ENCODE peak calls at places on chromosome 5, in eight cellular contexts. Y, W, F, N, K, R, P and L are unnamed samples.

GRCh38 chr5:158868570-158868969 is 231.1 kb downstream of the EBF1 start:
- DNase-seq in Y (no peak), W (no peak), F (no peak), K (no peak), P (no peak), R (no peak), N (no peak), L (no peak)

GRCh38 chr5:105954341-105954740 is 1716.4 kb downstream of the EFNA5 start:
- DNase-seq in N (no peak), K (no peak), F (no peak), Y (no peak), W (no peak), P (no peak), R (no peak), L (no peak)

GRCh38 chr5:54990751-54991349 is 5.5 kb upstream of the ESM1 start:
- DNase-seq in K (no peak), W (no peak), R (no peak), N (no peak), Y (no peak), F (no peak), P (no peak), L (no peak)

GRCh38 chr5:13601152-13601551 is 343.3 kb downstream of the DNAH5 start:
- DNase-seq in N (no peak), F (no peak), Y (no peak), K (no peak), P (no peak), W (no peak), R (no peak), L (no peak)

GRCh38 chr5:154721476-154722058 is 33.6 kb upstream of the LARP1 start:
- DNase-seq in Y (no peak), W (no peak), P (no peak), R (no peak), F (no peak), K (no peak), N (no peak), L (no peak)

GRCh38 chr5:31935702-31936347 is 238.3 kb downstream of the GOLPH3 start:
- DNase-seq in F (peak; percentile 37), R (no peak), K (peak; percentile 14), P (no peak), W (peak; percentile 81), Y (no peak), N (no peak), L (no peak)

GRCh38 chr5:136802382-136802781 is 437.0 kb upstream of the TRPC7 start:
- DNase-seq in F (no peak), N (no peak), Y (no peak), K (peak; percentile 16), P (no peak), W (no peak), R (no peak), L (no peak)

GRCh38 chr5:150082889-150083288 is 3.5 kb downstream of the CSF1R start:
- DNase-seq in F (no peak), K (no peak), R (no peak), P (no peak), Y (no peak), W (no peak), N (no peak), L (no peak)

GRCh38 chr5:176542135-176542595 is 5.0 kb upstream of the RNF44 start:
- DNase-seq in K (no peak), W (no peak), Y (no peak), F (no peak), N (no peak), P (no peak), R (no peak), L (no peak)

GRCh38 chr5:174318578-174318977 is 273.1 kb downstream of the NSG2 start:
- DNase-seq in P (no peak), R (no peak), F (no peak), W (no peak), K (no peak), N (no peak), Y (no peak), L (no peak)

GRCh38 chr5:82635561-82636288 is 357.6 kb upstream of the RPS23 start:
- DNase-seq in W (no peak), F (no peak), K (peak; percentile 40), N (no peak), P (no peak), R (no peak), Y (no peak), L (no peak)

GRCh38 chr5:175695161-175696126 is 37.6 kb downstream of the HRH2 start:
- DNase-seq in P (peak; percentile 52), N (no peak), K (no peak), R (no peak), Y (no peak), F (no peak), W (no peak), L (no peak)

GRCh38 chr5:122880749-122881148 is 35.3 kb downstream of the SNX24 start:
- DNase-seq in K (no peak), W (no peak), R (no peak), P (no peak), Y (no peak), F (no peak), N (no peak), L (no peak)

GRCh38 chr5:65100846-65101678 is 332.3 kb downstream of the CWC27 start:
- DNase-seq in K (peak; percentile 62), W (peak; percentile 19), R (peak; percentile 15), N (peak; percentile 42), P (no peak), F (peak; percentile 35), Y (peak; percentile 61), L (no peak)

DNA sequence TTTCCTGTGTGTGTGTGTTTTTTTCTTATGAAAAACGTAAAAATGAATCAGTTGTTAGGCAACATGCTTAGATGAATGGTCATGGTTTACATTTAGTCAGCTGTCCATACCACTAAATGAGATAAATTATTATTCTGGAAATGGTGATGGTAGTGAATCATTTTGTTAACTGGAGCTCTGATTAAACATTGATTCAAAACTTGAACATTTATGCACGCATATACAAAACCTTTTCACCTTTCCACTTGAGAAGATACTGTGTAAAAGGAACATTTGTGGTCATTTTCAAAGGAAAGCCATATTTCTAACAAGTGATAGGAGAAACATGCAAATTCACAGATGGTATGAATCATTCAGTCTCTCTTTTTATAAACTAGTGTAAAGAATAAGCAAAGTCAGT is 162.0 kb downstream of the SLC25A46 start:
- DNase-seq in N (no peak), K (no peak), Y (no peak), P (no peak), F (no peak), W (no peak), R (no peak), L (no peak)
- H3K36me3 ChIP-seq in N (no peaks in the 10 kb centered on the region), K (no peaks in the 10 kb centered on the region), Y (no peaks in the 10 kb centered on the region), P (no peaks in the 10 kb centered on the region), F (no peaks in the 10 kb centered on the region), W (no peaks in the 10 kb centered on the region), R (no peaks in the 10 kb centered on the region), L (no peaks in the 10 kb centered on the region)

GRCh38 chr5:169160405-169160901 is 140.5 kb downstream of the SLIT3 start:
- DNase-seq in N (no peak), Y (no peak), W (no peak), K (peak; percentile 46), R (no peak), F (peak; percentile 67), P (no peak), L (no peak)
- TF ChIP-seq CTCF in N (no peak), Y (no peak), W (no peak), K (peak; percentile 31), R (no peak), F (peak; percentile 13), P (no peak), L (no peak)

GRCh38 chr5:163185315-163185714 is 252.1 kb upstream of the CCNG1 start:
- DNase-seq in Y (no peak), N (no peak), W (no peak), P (no peak), K (no peak), R (no peak), F (no peak), L (no peak)

GRCh38 chr5:163190283-163190682 is 247.1 kb upstream of the CCNG1 start:
- DNase-seq in F (no peak), Y (no peak), R (no peak), W (no peak), K (no peak), P (no peak), N (no peak), L (no peak)

GRCh38 chr5:163189023-163189553 is 248.3 kb upstream of the CCNG1 start:
- DNase-seq in P (no peak), F (no peak), Y (no peak), R (no peak), K (no peak), W (no peak), N (no peak), L (no peak)

GRCh38 chr5:163193886-163194285 is 243.5 kb upstream of the CCNG1 start:
- DNase-seq in W (no peak), N (no peak), K (no peak), F (no peak), Y (no peak), R (no peak), P (no peak), L (no peak)

GRCh38 chr5:163190762-163191161 is 246.6 kb upstream of the CCNG1 start:
- DNase-seq in P (no peak), K (no peak), W (no peak), R (no peak), N (no peak), Y (no peak), F (no peak), L (no peak)
- TF ChIP-seq POLR2A in P (no peak), K (no peak), W (no peak), R (no peak), N (no peak), Y (no peak), F (no peak), L (no peak)

GRCh38 chr5:58451732-58452565 is 7.9 kb downstream of the PLK2 start:
- DNase-seq in P (no peak), K (no peak), N (no peak), F (no peak), Y (no peak), W (no peak), R (no peak), L (no peak)

GRCh38 chr5:58452566-58453258 is 7.2 kb downstream of the PLK2 start:
- DNase-seq in F (no peak), Y (no peak), P (no peak), K (no peak), W (no peak), N (no peak), R (no peak), L (no peak)

GRCh38 chr5:58455066-58455465 is 4.8 kb downstream of the PLK2 start:
- DNase-seq in F (no peak), R (no peak), W (no peak), Y (no peak), K (no peak), P (no peak), N (no peak), L (no peak)

GRCh38 chr5:58454025-58454424 is 5.9 kb downstream of the PLK2 start:
- DNase-seq in F (no peak), P (no peak), Y (no peak), K (no peak), N (no peak), R (no peak), W (no peak), L (no peak)

GRCh38 chr5:58453326-58453725 is 6.6 kb downstream of the PLK2 start:
- DNase-seq in W (no peak), N (no peak), K (no peak), F (no peak), R (no peak), P (no peak), Y (no peak), L (no peak)
- H3K36me3 ChIP-seq in W (no peaks in the 10 kb centered on the region), N (peaks cover 56% of the 10 kb centered on the region), K (peaks cover 6% of the 10 kb centered on the region), F (no peaks in the 10 kb centered on the region), R (peaks cover 3% of the 10 kb centered on the region), P (no peaks in the 10 kb centered on the region), Y (peaks cover 59% of the 10 kb centered on the region), L (peaks cover 9% of the 10 kb centered on the region)